ENCODE peak calls at places on chromosome 9, in five cellular contexts. Z is foreskin fibroblast; K is HepG2; L is CD8-positive, alpha-beta T cell; D is left lung. T is an unnamed sample.

GRCh38 chr9:35227283-35227682 is 65.5 kb downstream of the UNC13B start:
- DNase-seq in Z (no peak), K (no peak), D (no peak), L (no peak), T (no peak)

GRCh38 chr9:21969011-21969935 is 24.9 kb downstream of the CDKN2A start:
- DNase-seq in L (no peak), K (no peak), D (no peak), Z (no peak), T (no peak)

GRCh38 chr9:129803679-129804065 is 688 bp downstream of the TOR1B start:
- DNase-seq in D (no peak), L (no peak), Z (no peak), K (no peak), T (no peak)

GRCh38 chr9:124735121-124735520 is 36.0 kb downstream of the NR6A1 start:
- DNase-seq in L (no peak), K (peak), Z (peak), D (no peak), T (no peak)

GRCh38 chr9:8750639-8751041 is 951.1 kb upstream of the DMAC1 start:
- DNase-seq in Z (no peak), D (no peak), K (no peak), L (no peak), T (no peak)

GRCh38 chr9:95171596-95171995 is 145.9 kb downstream of the FANCC start:
- DNase-seq in Z (no peak), K (no peak), L (no peak), D (no peak), T (no peak)

GRCh38 chr9:79685576-79685975 is 113.8 kb downstream of the TLE4 start:
- DNase-seq in K (no peak), D (no peak), L (no peak), Z (no peak), T (no peak)

GRCh38 chr9:103798620-103799019 is 295.5 kb upstream of the SMC2 start:
- DNase-seq in K (peak), D (no peak), Z (peak), L (no peak), T (no peak)

GRCh38 chr9:36148652-36149051 is 12.1 kb downstream of the GLIPR2 start:
- DNase-seq in D (peak), Z (peak), K (peak), L (peak), T (peak)

GRCh38 chr9:124781967-124782660 is 5.2 kb downstream of the OLFML2A start:
- DNase-seq in K (no peak), D (no peak), Z (no peak), L (no peak), T (no peak)

GRCh38 chr9:6488395-6488794 is 75.4 kb downstream of the UHRF2 start:
- DNase-seq in K (no peak), Z (no peak), L (no peak), D (no peak), T (no peak)

GRCh38 chr9:90871327-90871935 is 69.8 kb downstream of the SYK start:
- DNase-seq in Z (no peak), K (no peak), L (no peak), D (no peak), T (no peak)
- TF ChIP-seq CTCF in Z (no peak), K (no peak), L (no peak), D (no peak), T (peak)

DNA sequence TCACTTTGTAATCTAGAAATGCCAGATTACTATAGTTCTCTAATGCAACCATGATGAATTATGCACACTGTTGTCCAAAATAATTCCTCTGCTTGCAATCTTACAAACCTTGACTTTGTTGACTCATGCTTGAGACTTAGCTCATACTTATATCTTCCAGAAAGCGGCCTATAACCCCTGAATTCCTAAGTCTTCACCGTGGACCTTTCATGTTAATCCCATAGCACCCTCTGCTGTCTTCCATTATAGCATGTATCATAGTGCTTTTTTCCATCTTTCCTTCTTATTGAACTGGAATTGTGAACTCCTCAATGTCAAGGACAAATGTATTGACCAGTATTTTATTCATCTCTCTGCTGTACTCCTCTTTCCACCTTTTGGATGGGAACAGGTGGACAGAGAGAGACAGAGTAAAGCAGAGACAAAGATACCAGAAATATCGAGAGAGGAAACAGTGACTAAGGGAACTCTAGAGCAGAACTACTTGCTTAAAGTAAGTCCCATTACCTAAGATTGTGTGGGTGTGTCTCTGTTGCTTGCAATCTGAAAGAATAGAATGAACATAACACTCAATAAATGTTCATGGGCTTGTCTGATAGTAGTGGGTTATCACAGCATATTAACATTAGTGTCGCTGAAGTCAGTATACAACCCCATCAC is 110.0 kb downstream of the LURAP1L start:
- DNase-seq in K (peak), Z (peak), L (no peak), D (no peak), T (no peak)
- TF ChIP-seq CTCF in K (peak), Z (peak), L (no peak), D (no peak), T (no peak)

GRCh38 chr9:120221844-120222243 is 358.1 kb downstream of the CDK5RAP2 start:
- DNase-seq in K (no peak), L (no peak), D (no peak), Z (no peak), T (no peak)
- TF ChIP-seq CTCF in K (no peak), L (no peak), D (no peak), Z (no peak), T (no peak)

GRCh38 chr9:16157216-16157615 is 604.4 kb downstream of the CCDC171 start:
- DNase-seq in Z (no peak), L (no peak), K (no peak), D (no peak), T (no peak)

GRCh38 chr9:16153221-16153620 is 600.4 kb downstream of the CCDC171 start:
- DNase-seq in L (no peak), K (no peak), Z (no peak), D (no peak), T (no peak)

GRCh38 chr9:16152276-16153065 is 599.6 kb downstream of the CCDC171 start:
- DNase-seq in K (no peak), Z (no peak), D (no peak), L (no peak), T (no peak)

GRCh38 chr9:16155878-16156277 is 603.0 kb downstream of the CCDC171 start:
- DNase-seq in L (no peak), Z (no peak), K (no peak), D (no peak), T (no peak)

DNA sequence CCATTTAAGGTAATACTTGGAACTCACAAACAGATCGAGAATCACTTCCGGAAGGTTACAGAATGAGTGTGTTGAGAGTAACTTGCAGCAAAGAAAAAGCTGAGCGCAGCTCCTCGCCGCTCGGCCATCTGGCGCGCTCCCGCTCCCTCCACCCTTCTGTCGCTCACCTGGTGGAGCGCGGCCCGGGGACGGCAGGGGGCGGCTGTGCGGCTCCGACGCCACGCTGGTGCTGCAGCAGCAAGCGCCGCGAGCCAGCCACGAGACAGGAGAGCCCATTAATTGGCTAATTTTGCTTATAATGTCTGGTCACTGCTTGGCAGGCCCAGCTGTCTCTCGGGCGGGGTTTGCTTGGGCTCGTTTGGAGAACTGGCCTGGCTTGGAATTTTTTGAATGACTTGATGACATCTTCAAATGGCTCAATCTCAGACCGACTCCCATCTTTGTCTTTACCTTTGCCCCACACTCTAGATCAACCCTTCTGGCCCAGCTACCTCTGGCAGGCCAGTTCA is 601.8 kb downstream of the CCDC171 start:
- DNase-seq in Z (no peak), K (no peak), D (no peak), L (peak), T (no peak)
- TF ChIP-seq CTCF in Z (peak), K (peak), D (no peak), L (no peak), T (no peak)

GRCh38 chr9:3648266-3648665 is 122.5 kb upstream of the RFX3 start:
- DNase-seq in Z (no peak), L (no peak), D (no peak), K (no peak), T (no peak)

GRCh38 chr9:3650994-3651622 is 125.3 kb upstream of the RFX3 start:
- DNase-seq in K (no peak), Z (no peak), D (no peak), L (no peak), T (no peak)

GRCh38 chr9:3646226-3646625 is 120.4 kb upstream of the RFX3 start:
- DNase-seq in L (no peak), Z (no peak), D (no peak), K (no peak), T (no peak)

GRCh38 chr9:3648722-3649121 is 122.9 kb upstream of the RFX3 start:
- DNase-seq in Z (no peak), K (no peak), D (no peak), L (no peak), T (no peak)

GRCh38 chr9:3647652-3648051 is 121.9 kb upstream of the RFX3 start:
- DNase-seq in L (no peak), Z (no peak), D (no peak), K (no peak), T (no peak)
- TF ChIP-seq CTCF in L (no peak), Z (no peak), D (no peak), K (no peak), T (no peak)

T was measured in natural killer cell.